ENCODE peak calls at places on chromosomes 2 and 18, in ten cellular contexts. X is fibroblast of pulmonary artery, L is astrocyte, T is heart left ventricle, D is AG09309, E is transverse colon, P is A549, J is right lobe of liver, V is prostate gland, I is tibial nerve. M is an unnamed sample.
A peak's percentile ranks its signal among the peaks of the same experiment; 100 is the strongest.

GRCh38 chr2:31269087-31269486 is 35.1 kb downstream of the EHD3 start:
- DNase-seq in V (no peak), E (no peak), P (no peak), D (no peak), L (no peak), T (no peak), X (no peak), J (no peak), I (no peak), M (no peak)

GRCh38 chr2:232388324-232388891 is 9.9 kb downstream of the ALPP start:
- DNase-seq in L (no peak), E (no peak), P (no peak), X (no peak), V (no peak), I (no peak), J (no peak), D (no peak), T (peak; percentile 51), M (no peak)

GRCh38 chr2:238247841-238248440 is 8.1 kb upstream of the HES6 start:
- DNase-seq in P (no peak), L (no peak), V (no peak), T (peak; percentile 33), E (no peak), D (no peak), J (peak; percentile 18), I (no peak), X (no peak), M (no peak)

GRCh38 chr2:237742191-237742590 is 56.4 kb upstream of the RBM44 start:
- DNase-seq in J (peak; percentile 56), L (no peak), I (no peak), D (no peak), P (no peak), X (no peak), E (no peak), T (no peak), V (no peak), M (no peak)

GRCh38 chr2:805664-806063 is 128.5 kb upstream of the TMEM18 start:
- DNase-seq in L (no peak), X (no peak), D (no peak), I (no peak), E (no peak), J (no peak), V (no peak), T (no peak), P (no peak), M (no peak)

GRCh38 chr18:28045176-28045810 is 131.6 kb downstream of the CDH2 start:
- DNase-seq in X (peak; percentile 87), D (no peak), P (no peak), J (no peak), I (no peak), L (peak; percentile 86), E (no peak), V (no peak), T (no peak), M (peak; percentile 75)

GRCh38 chr2:43152186-43152585 is 74.2 kb downstream of the ZFP36L2 start:
- DNase-seq in E (no peak), D (no peak), V (no peak), L (no peak), I (no peak), J (no peak), T (no peak), P (no peak), X (no peak), M (no peak)

GRCh38 chr18:42736074-42736473 is 379.4 kb downstream of the RIT2 start:
- DNase-seq in J (no peak), P (no peak), L (no peak), V (no peak), I (no peak), T (no peak), D (no peak), E (no peak), X (no peak), M (no peak)

GRCh38 chr2:64934530-64934929 is 54.7 kb upstream of the SLC1A4 start:
- DNase-seq in V (no peak), I (no peak), J (no peak), E (peak; percentile 51), T (no peak), P (no peak), D (no peak), X (no peak), L (no peak), M (no peak)

GRCh38 chr2:133264951-133265949 is 303.0 kb downstream of the NCKAP5 start:
- DNase-seq in L (peak; percentile 20), V (no peak), D (no peak), P (peak; percentile 34), X (no peak), I (no peak), J (peak; percentile 42), E (peak; percentile 18), T (peak; percentile 60), M (no peak)

GRCh38 chr2:263022-263738 is 652 bp downstream of the SH3YL1 start:
- DNase-seq in P (no peak), E (peak; percentile 16), J (no peak), V (peak; percentile 19), T (no peak), I (no peak), L (no peak), X (no peak), D (no peak), M (no peak)

GRCh38 chr18:58781627-58782194 is 83.0 kb upstream of the ZNF532 start:
- DNase-seq in J (peak; percentile 63), D (peak; percentile 42), P (peak; percentile 51), X (peak; percentile 90), V (peak; percentile 90), L (peak; percentile 68), I (peak; percentile 89), T (peak; percentile 76), E (peak; percentile 80), M (peak; percentile 91)

GRCh38 chr2:40192864-40193669 is 258.8 kb downstream of the SLC8A1 start:
- DNase-seq in I (no peak), D (no peak), X (peak; percentile 17), E (no peak), J (no peak), L (peak; percentile 16), P (no peak), T (no peak), V (peak; percentile 14), M (no peak)

GRCh38 chr2:94958245-94958644 is 67.3 kb upstream of the MAL start:
- DNase-seq in J (no peak), L (no peak), P (no peak), T (no peak), X (no peak), I (no peak), D (no peak), V (no peak), E (no peak), M (no peak)

GRCh38 chr2:94966689-94967088 is 58.8 kb upstream of the MAL start:
- DNase-seq in I (no peak), L (no peak), X (no peak), V (no peak), J (no peak), P (no peak), T (no peak), E (no peak), D (no peak), M (no peak)

GRCh38 chr2:94960751-94961150 is 64.8 kb upstream of the MAL start:
- DNase-seq in L (no peak), E (no peak), T (no peak), P (no peak), I (no peak), V (no peak), J (no peak), X (no peak), D (no peak), M (no peak)

GRCh38 chr2:94960266-94960665 is 65.2 kb upstream of the MAL start:
- DNase-seq in X (no peak), J (no peak), T (no peak), V (no peak), I (no peak), L (no peak), E (no peak), D (no peak), P (no peak), M (no peak)

GRCh38 chr2:94964193-94964592 is 61.3 kb upstream of the MAL start:
- DNase-seq in D (no peak), P (no peak), E (no peak), L (no peak), J (no peak), V (no peak), X (no peak), I (no peak), T (peak; percentile 24), M (no peak)
- TF ChIP-seq CTCF in D (no peak), P (no peak), E (no peak), L (no peak), J (no peak), V (no peak), X (no peak), I (no peak), T (no peak), M (no peak)

GRCh38 chr2:69097908-69098655 is 85.1 kb downstream of the ANTXR1 start:
- DNase-seq in P (no peak), L (peak; percentile 46), D (no peak), X (no peak), I (no peak), J (no peak), E (no peak), T (no peak), V (no peak), M (no peak)
- H3K4me3 ChIP-seq in P (no peak overlapping the region), L (no peak overlapping the region), D (no peak overlapping the region), X (no peak overlapping the region), I (no peak overlapping the region), J (no peak overlapping the region), E (no peak overlapping the region), T (no peak overlapping the region), V (no peak overlapping the region), M (no peak overlapping the region)

GRCh38 chr2:140943867-140944266 is 1186.9 kb downstream of the LRP1B start:
- DNase-seq in T (no peak), E (no peak), J (no peak), L (no peak), D (no peak), I (no peak), V (no peak), X (no peak), P (no peak), M (peak; percentile 2)
- TF ChIP-seq CTCF in T (no peak), E (no peak), J (no peak), L (no peak), D (no peak), I (no peak), V (no peak), X (peak; percentile 17), P (no peak), M (no peak)

DNA sequence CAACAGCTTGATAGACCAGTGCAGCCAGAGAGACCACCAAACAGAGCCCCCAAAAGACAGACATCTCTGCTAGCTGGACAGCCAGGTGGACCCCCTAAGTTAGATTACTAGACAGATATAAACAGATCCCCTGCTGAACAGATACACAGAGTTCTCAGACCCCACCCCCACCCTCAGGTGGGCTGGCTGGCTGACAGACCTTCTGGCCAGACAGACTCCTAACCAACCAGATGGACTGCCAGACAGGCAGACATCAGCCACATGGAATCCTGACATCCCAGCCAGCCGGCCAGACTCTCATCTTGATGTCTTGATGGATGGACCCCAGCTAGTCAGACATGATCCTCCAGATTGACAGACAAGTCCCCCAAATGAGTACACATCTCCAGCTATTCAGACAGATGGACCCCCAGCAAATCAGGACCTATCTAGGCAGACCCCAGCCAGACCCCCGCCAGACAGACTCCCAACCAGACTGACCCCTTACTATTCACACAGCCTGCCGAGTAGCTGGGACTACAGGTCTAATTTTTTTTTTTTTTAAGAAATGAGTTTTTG is 18.0 kb downstream of the PTPN18 start:
- DNase-seq in D (no peak), J (no peak), E (no peak), X (no peak), T (no peak), P (no peak), I (no peak), V (no peak), L (no peak), M (no peak)
- H3K4me3 ChIP-seq in D (peak overlapping the region; percentile 96), J (no peak overlapping the region), E (no peak overlapping the region), X (peak overlapping the region; percentile 75), T (no peak overlapping the region), P (peak overlapping the region; percentile 72), I (no peak overlapping the region), V (no peak overlapping the region), L (no peak overlapping the region), M (peak overlapping the region; percentile 87)